ENCODE peak calls at places on chromosomes 5 and 9, in five cellular contexts. W is Peyer's patch; O is GM23338; I is endodermal cell; E is CD8-positive, alpha-beta T cell. J is an unnamed sample.

GRCh38 chr9:97773723-97774122 is 76.6 kb upstream of the XPA start:
- DNase-seq in O (no peak), E (no peak), W (no peak), I (no peak), J (no peak)

GRCh38 chr9:128787583-128788156 is 617 bp downstream of the TBC1D13 start:
- DNase-seq in O (peak; percentile 36), E (no peak), W (no peak), I (no peak), J (no peak)

GRCh38 chr5:142360607-142361120 is 35.8 kb upstream of the SPRY4 start:
- DNase-seq in O (peak; percentile 51), I (peak; percentile 90), E (no peak), W (no peak), J (no peak)

GRCh38 chr5:33369470-33370134 is 71.2 kb upstream of the TARS1 start:
- DNase-seq in O (no peak), E (no peak), I (no peak), W (no peak), J (no peak)

GRCh38 chr9:127519301-127520166 is 68.2 kb downstream of the LRSAM1 start:
- DNase-seq in I (peak; percentile 69), E (no peak), W (no peak), O (no peak), J (no peak)

GRCh38 chr5:111224561-111224989 is 391 bp downstream of the CAMK4 start:
- DNase-seq in I (no peak), O (no peak), W (no peak), E (no peak), J (no peak)

GRCh38 chr9:69149321-69149807 is 24.7 kb upstream of the TJP2 start:
- DNase-seq in E (no peak), W (no peak), I (peak; percentile 42), O (peak; percentile 42), J (no peak)

GRCh38 chr9:121498487-121499176 is 1.0 kb downstream of the GGTA1 start:
- DNase-seq in I (peak; percentile 67), W (no peak), O (peak; percentile 51), E (no peak), J (no peak)

GRCh38 chr9:19830796-19831195 is 42.0 kb upstream of the SLC24A2 start:
- DNase-seq in O (no peak), W (no peak), I (no peak), E (no peak), J (no peak)

GRCh38 chr9:14389622-14390021 is 75.7 kb upstream of the NFIB start:
- DNase-seq in I (no peak), E (no peak), O (no peak), W (no peak), J (no peak)

GRCh38 chr5:151074557-151074956 is 6.3 kb downstream of the TNIP1 start:
- DNase-seq in E (no peak), O (no peak), W (no peak), I (no peak), J (no peak)

GRCh38 chr5:151073280-151073679 is 7.6 kb downstream of the TNIP1 start:
- DNase-seq in O (no peak), E (no peak), W (no peak), I (no peak), J (no peak)

GRCh38 chr5:151077419-151077818 is 3.4 kb downstream of the TNIP1 start:
- DNase-seq in O (no peak), E (no peak), W (no peak), I (no peak), J (no peak)

GRCh38 chr5:151076616-151077015 is 4.2 kb downstream of the TNIP1 start:
- DNase-seq in E (no peak), I (no peak), W (peak; percentile 44), O (no peak), J (no peak)

GRCh38 chr5:151075698-151076331 is 5.0 kb downstream of the TNIP1 start:
- DNase-seq in I (no peak), O (no peak), W (peak; percentile 80), E (no peak), J (no peak)
- H3K4me1 ChIP-seq in I (peaks cover 5% of the 10 kb centered on the region), O (peaks cover 10% of the 10 kb centered on the region), W (peaks cover 3% of the 10 kb centered on the region), E (peaks cover 50% of the 10 kb centered on the region), J (peaks cover 78% of the 10 kb centered on the region)

GRCh38 chr5:59591162-59591561 is 302.4 kb downstream of the PDE4D start:
- DNase-seq in W (no peak), I (no peak), O (no peak), E (no peak), J (peak; percentile 20)
- H3K4me3 ChIP-seq in W (no peak overlapping the region), I (no peak overlapping the region), O (no peak overlapping the region), E (no peak overlapping the region), J (no peak overlapping the region)

GRCh38 chr9:99120256-99120655 is 15.3 kb downstream of the TGFBR1 start:
- DNase-seq in I (no peak), W (no peak), E (no peak), O (no peak), J (no peak)
- H3K4me1 ChIP-seq in I (peaks cover 4% of the 10 kb centered on the region), W (no peaks in the 10 kb centered on the region), E (peaks cover 78% of the 10 kb centered on the region), O (peaks cover 21% of the 10 kb centered on the region), J (peaks cover 62% of the 10 kb centered on the region)

DNA sequence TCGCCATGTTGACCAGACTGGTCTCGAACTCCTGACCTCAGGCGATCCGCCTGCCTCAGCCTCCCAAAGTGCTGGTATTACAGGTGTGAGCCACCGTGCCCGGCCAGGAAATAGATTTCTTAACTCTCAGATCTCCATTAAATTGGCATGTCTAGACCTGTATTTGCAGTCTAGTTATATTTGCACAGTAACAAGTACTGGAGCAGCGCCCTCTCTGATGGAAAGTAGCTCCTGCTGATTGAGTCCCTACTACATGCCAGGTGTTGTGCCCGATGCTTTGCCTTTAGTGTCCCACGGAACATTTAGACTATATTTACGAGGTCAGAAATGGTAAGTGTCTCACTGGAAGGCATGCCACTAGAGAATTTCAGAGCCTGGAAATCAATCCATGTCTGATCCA is 15.8 kb upstream of the TMED9 start:
- DNase-seq in O (no peak), I (no peak), E (no peak), W (no peak), J (no peak)
- H3K4me3 ChIP-seq in O (no peak overlapping the region), I (no peak overlapping the region), E (no peak overlapping the region), W (no peak overlapping the region), J (no peak overlapping the region)

GRCh38 chr9:124128568-124128967 is 117.0 kb downstream of the LHX2 start:
- DNase-seq in W (no peak), E (no peak), I (no peak), O (no peak), J (no peak)
- H3K4me1 ChIP-seq in W (no peaks in the 10 kb centered on the region), E (no peaks in the 10 kb centered on the region), I (peaks cover 5% of the 10 kb centered on the region), O (no peaks in the 10 kb centered on the region), J (peaks cover 5% of the 10 kb centered on the region)

DNA sequence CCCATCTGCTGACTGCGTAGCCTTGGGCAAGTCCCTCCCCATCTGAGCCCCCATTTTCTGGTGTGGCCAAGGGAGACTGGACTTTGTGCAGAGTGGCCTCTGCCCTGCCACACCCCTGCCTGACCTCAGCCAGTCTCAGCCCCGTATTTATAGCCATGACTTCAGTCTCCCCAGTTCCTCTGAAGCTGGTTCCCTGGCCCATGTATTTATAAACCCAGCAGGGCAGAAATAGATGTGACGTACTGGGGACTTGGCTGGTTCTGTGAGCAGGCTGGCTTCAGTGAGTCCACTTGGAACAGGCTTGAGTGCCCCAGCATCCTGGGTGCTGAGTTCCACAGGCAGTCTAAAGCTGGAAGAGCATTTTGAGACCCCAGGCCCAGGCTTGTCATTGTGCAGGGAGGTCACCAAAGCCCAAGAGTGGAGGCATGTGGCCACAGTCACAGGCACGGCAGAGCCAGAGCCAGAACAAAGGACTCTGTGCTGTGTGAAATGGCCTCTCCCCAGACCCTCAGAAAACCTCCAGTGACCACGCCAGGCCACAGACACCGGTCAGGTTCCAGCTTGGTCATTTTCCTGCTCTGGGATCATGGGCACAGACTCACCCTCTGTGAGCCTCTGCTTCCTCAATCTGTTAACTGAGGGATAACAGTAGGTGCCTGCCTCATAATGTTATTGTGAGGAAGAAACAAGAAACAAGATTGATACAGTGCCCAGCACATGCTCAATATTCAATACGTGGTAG is 30.4 kb upstream of the SYNPO start:
- DNase-seq in W (peak; percentile 81), I (no peak), E (no peak), O (no peak), J (no peak)
- H3K4me3 ChIP-seq in W (no peak overlapping the region), I (no peak overlapping the region), E (no peak overlapping the region), O (no peak overlapping the region), J (no peak overlapping the region)

DNA sequence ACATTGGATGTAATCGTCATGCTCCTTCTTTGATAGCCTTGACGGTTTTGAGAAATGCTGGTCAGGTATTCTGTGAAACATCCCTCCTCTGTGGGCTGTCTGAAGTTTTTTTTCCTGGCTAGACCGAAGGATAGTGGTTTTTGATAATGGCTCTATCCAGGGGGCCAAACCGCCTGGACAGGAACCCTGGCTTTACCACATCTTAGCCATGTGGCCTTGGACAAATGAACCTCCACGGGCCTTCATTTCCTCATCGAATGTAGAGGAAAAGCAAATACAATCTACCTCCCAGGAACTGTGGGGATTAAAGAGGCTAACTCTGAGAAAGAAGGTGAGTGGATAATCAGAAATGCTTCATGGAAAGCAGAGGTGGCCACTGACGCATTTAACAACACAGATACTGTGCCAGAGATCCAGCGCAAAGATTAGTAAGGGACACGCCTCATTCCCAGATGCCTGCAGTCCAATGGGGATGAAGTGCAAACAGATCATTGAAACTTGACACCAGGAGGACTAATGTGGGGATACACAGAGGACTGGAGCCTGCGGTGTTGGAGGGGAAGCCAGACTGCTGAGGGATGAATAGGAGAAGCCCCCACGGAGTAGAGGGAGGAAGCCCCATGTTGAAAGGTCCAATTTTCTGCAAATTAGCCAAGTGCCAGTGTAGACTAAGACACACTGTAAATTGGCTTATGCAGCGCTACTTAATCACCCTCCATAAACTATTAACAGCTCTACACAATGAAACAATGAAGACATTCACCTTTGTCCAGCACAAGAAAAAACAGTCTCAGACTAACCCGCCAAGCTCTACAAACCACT is 41.6 kb downstream of the MYO10 start:
- DNase-seq in I (peak; percentile 62), O (peak; percentile 42), E (no peak), W (peak; percentile 75), J (no peak)
- H3K4me1 ChIP-seq in I (peaks cover 27% of the 10 kb centered on the region), O (peaks cover 60% of the 10 kb centered on the region), E (no peaks in the 10 kb centered on the region), W (peaks cover 5% of the 10 kb centered on the region), J (no peaks in the 10 kb centered on the region)

DNA sequence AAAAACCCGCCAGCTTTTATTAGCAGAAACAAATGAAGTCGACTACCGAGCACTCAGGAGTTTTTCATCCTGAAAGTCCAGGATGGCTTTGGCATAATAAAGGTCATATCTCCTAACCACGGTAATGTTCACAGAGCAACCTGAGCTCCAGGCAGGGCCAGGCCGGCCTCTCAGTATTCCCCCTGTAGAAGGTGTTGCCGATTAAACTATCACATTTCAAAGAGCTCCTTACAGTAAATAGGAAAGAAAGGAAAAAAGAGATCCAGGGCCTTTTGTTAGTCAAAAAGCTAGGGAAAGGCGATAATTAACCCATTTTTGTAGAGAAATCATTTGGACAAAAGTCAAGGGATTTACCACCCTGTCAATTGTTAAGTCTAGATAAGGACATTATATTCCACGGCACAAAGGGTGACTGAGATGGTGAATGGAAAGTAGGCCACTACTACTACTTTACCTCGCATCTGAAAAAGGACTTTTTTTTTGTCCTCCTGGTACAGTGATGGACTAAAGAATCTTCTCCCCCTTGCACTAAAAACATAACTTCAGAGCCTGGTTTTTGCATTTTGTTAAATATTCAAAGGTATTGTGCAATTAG is 147.7 kb downstream of the EBF1 start:
- DNase-seq in I (peak; percentile 63), O (peak; percentile 64), E (no peak), W (no peak), J (no peak)
- H3K4me3 ChIP-seq in I (peak overlapping the region; percentile 16), O (peak overlapping the region; percentile 37), E (no peak overlapping the region), W (no peak overlapping the region), J (no peak overlapping the region)